ENCODE peak calls at places on chromosomes 7 and 10, in four cellular contexts. N is IMR-90, B is H9, A is mesendoderm. Y is an unnamed sample.

GRCh38 chr7:84629640-84630318 is 435.2 kb upstream of the SEMA3A start:
- DNase-seq in A (no peak), N (peak; percentile 57), B (no peak), Y (no peak)

GRCh38 chr10:97889461-97890265 is 40.0 kb downstream of the GOLGA7B start:
- DNase-seq in A (peak; percentile 92), B (peak; percentile 84), N (peak; percentile 28), Y (peak; percentile 59)

GRCh38 chr7:39428221-39428620 is 138.0 kb upstream of the YAE1 start:
- DNase-seq in N (peak; percentile 48), A (peak; percentile 43), B (no peak), Y (no peak)

GRCh38 chr10:10824611-10825148 is 193.0 kb upstream of the CELF2 start:
- DNase-seq in N (peak; percentile 93), A (no peak), B (no peak), Y (no peak)

GRCh38 chr7:50821457-50821977 is 38.8 kb upstream of the GRB10 start:
- DNase-seq in A (no peak), N (peak; percentile 45), B (no peak), Y (no peak)

GRCh38 chr10:15084502-15084922 is 4.1 kb downstream of the ACBD7 start:
- DNase-seq in N (peak; percentile 92), A (peak; percentile 74), B (peak; percentile 69), Y (no peak)

GRCh38 chr10:30057421-30057841 is 2.0 kb downstream of the JCAD start:
- DNase-seq in A (peak; percentile 45), N (peak; percentile 40), B (no peak), Y (no peak)

GRCh38 chr7:15378494-15378893 is 183.3 kb downstream of the AGMO start:
- DNase-seq in A (no peak), B (no peak), N (no peak), Y (no peak)

GRCh38 chr10:113679463-113680171 is at the start of gene CASP7:
- DNase-seq in A (peak; percentile 92), N (peak; percentile 68), B (peak; percentile 88), Y (peak; percentile 84)

GRCh38 chr10:114925675-114926204 is 12.3 kb upstream of the TRUB1 start:
- DNase-seq in N (peak; percentile 41), A (peak; percentile 56), B (no peak), Y (no peak)

GRCh38 chr10:103668351-103669242 is 175.1 kb downstream of the NEURL1 start:
- DNase-seq in B (no peak), N (peak; percentile 55), A (no peak), Y (no peak)

GRCh38 chr7:145644426-145645154 is 472.0 kb upstream of the CNTNAP2 start:
- DNase-seq in N (no peak), B (no peak), A (no peak), Y (no peak)

GRCh38 chr10:81873932-81874816 is 820 bp upstream of the NRG3 start:
- DNase-seq in A (peak; percentile 89), B (peak; percentile 85), N (no peak), Y (peak; percentile 86)

GRCh38 chr7:128014864-128015263 is 16.4 kb downstream of the LRRC4 start:
- DNase-seq in B (no peak), A (no peak), N (no peak), Y (no peak)

GRCh38 chr10:69801094-69801433 is 642 bp upstream of the COL13A1 start:
- DNase-seq in B (peak; percentile 92), A (peak; percentile 95), N (peak; percentile 55), Y (peak; percentile 88)

GRCh38 chr7:41116337-41116736 is 586.6 kb downstream of the INHBA start:
- DNase-seq in A (no peak), N (no peak), B (no peak), Y (no peak)

GRCh38 chr7:8627322-8627721 is 193.9 kb downstream of the NXPH1 start:
- DNase-seq in B (no peak), N (no peak), A (no peak), Y (no peak)

GRCh38 chr7:20323587-20323986 is 7.1 kb upstream of the ITGB8 start:
- DNase-seq in N (peak; percentile 68), A (no peak), B (no peak), Y (no peak)

GRCh38 chr10:112793197-112793921 is 156.7 kb upstream of the TCF7L2 start:
- DNase-seq in B (no peak), A (no peak), N (peak; percentile 58), Y (no peak)

GRCh38 chr7:106196460-106197021 is 84.4 kb upstream of the SYPL1 start:
- DNase-seq in B (no peak), N (no peak), A (no peak), Y (no peak)

GRCh38 chr10:99234067-99234738 is 1.4 kb downstream of the HPSE2 start:
- DNase-seq in B (peak; percentile 64), A (peak; percentile 79), N (peak; percentile 31), Y (peak; percentile 72)

GRCh38 chr7:93374345-93374940 is 142.3 kb downstream of the VPS50 start:
- DNase-seq in N (peak; percentile 39), A (peak; percentile 67), B (no peak), Y (no peak)

GRCh38 chr7:128777156-128778123 is 1.8 kb upstream of the OPN1SW start:
- DNase-seq in A (no peak), N (peak; percentile 22), B (no peak), Y (no peak)

GRCh38 chr7:116159711-116160110 is 50.6 kb upstream of the TES start:
- DNase-seq in B (no peak), N (no peak), A (no peak), Y (no peak)

GRCh38 chr10:77641344-77641743 is 3.7 kb upstream of the KCNMA1 start:
- DNase-seq in A (no peak), N (no peak), B (no peak), Y (no peak)

GRCh38 chr7:76189276-76189675 is 12.4 kb upstream of the SRRM3 start:
- DNase-seq in A (no peak), B (no peak), N (no peak), Y (no peak)

GRCh38 chr10:60992661-60993060 is 48.7 kb upstream of the RHOBTB1 start:
- DNase-seq in N (no peak), A (no peak), B (no peak), Y (no peak)

GRCh38 chr10:13823046-13823711 is 236.4 kb downstream of the PRPF18 start:
- DNase-seq in N (no peak), A (no peak), B (peak; percentile 77), Y (peak; percentile 60)

GRCh38 chr7:149225106-149225505 is 14.3 kb upstream of the ZNF212 start:
- DNase-seq in A (no peak), B (no peak), N (no peak), Y (no peak)

GRCh38 chr7:103795787-103796186 is 193.7 kb downstream of the RELN start:
- DNase-seq in N (no peak), A (no peak), B (no peak), Y (no peak)

GRCh38 chr7:47280114-47280513 is 301.8 kb downstream of the TNS3 start:
- DNase-seq in N (no peak), B (no peak), A (no peak), Y (no peak)

GRCh38 chr7:85806321-85806720 is 619.5 kb upstream of the SEMA3D start:
- DNase-seq in N (no peak), B (peak; percentile 53), A (peak; percentile 77), Y (no peak)

GRCh38 chr7:150404172-150404784 is 25.1 kb downstream of the ZNF775 start:
- DNase-seq in B (no peak), N (no peak), A (no peak), Y (no peak)
- H4K8ac ChIP-seq in B (no peak overlapping the region), N (peak overlapping the region; percentile 96), A (no peak overlapping the region), Y (peak overlapping the region; percentile 82)

GRCh38 chr10:329361-330099 is 194.3 kb downstream of the ZMYND11 start:
- DNase-seq in B (no peak), N (peak; percentile 96), A (peak; percentile 54), Y (peak; percentile 56)
- H4K8ac ChIP-seq in B (no peak overlapping the region), N (peak overlapping the region; percentile 40), A (no peak overlapping the region), Y (no peak overlapping the region)

GRCh38 chr7:130446285-130446684 is 5.5 kb upstream of the CEP41 start:
- DNase-seq in N (no peak), B (no peak), A (no peak), Y (no peak)
- H4K8ac ChIP-seq in N (no peak overlapping the region), B (no peak overlapping the region), A (no peak overlapping the region), Y (no peak overlapping the region)

DNA sequence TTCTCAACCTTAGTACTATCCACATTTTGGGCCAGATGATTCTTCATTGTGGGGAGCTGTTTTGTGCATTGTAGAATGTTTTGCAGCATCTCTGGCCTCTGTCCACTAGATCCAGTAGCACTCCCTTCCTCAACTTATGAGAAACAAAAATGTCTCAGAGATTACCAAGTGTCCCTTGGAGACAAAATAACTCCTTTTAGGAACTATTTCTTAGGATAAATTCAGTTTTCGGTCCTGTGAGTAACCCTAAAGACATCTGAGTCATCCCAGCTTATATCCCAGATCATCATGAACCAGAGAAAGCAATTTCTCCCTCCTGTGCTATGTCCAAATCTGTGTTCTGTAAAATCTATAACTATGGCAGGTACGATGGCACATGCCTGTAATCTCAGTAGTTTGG is 266.6 kb upstream of the PHYHIPL start:
- DNase-seq in N (peak; percentile 4), A (no peak), B (no peak), Y (no peak)
- H4K8ac ChIP-seq in N (no peak overlapping the region), A (no peak overlapping the region), B (no peak overlapping the region), Y (no peak overlapping the region)

DNA sequence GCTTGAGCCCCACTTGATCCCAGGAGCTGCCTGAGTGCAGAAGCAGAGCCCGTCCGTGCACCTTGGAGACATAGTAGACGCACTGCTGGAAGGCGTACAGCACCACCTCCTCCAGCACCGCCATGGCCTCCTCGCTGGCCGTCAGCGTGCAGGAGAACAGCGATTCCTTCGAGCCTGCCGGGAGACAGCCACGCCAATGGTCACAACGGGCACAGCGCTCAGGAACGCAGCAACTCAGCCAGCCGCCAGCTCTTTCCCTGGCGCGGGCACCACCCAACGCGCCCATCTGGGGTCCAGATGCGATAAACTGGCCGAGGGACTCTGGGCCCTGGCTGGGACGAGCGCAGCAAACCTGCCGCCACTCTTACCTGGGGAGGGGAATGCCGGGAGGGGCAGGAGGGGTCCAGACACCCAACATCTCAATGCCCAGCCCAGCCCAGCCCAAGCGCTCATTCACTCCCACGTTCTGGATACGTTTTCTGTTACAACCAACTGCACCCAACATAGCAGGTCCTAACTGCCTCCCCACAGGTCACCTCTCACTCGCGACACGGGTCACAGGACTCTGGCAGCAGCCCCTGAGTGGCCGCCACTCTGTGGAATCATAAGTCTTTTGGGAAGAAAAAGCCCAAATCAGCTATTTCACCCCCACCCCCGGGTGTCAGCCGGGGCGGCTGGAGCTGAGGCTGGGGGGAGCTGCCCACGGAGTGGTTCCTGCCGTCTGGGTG is 41.9 kb downstream of the AP5Z1 start:
- DNase-seq in B (peak; percentile 24), A (no peak), N (no peak), Y (no peak)
- H4K8ac ChIP-seq in B (no peak overlapping the region), A (no peak overlapping the region), N (no peak overlapping the region), Y (no peak overlapping the region)

DNA sequence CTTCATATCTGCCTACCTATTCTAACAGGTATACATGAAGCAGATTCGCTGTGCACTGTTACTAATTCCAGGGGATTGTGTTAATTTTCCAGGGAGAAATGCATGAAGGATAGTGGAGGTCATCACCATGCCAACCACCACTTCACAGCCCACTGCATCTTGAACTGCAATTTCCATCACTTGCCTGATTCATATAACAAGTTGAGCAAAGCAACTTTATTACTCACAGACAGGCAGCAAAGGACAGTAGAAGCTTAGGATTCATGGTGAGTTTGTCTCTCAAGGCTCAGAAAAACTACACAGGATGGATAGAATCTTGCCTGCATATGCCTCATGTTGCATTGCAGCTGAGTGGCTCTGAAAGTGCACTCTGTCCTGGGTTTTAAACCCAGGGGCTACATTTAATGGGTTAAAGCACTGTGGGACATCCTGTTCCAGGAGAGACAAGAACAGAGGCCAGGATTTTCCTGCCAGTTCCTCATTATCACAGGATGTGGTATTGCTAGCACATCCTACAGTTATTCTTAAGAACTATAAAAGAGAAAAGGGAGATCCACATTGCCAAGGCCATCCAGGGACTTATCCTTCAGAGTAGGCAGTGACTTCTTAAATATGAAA is 136.9 kb upstream of the PRSS1 start:
- DNase-seq in A (no peak), N (peak; percentile 45), B (no peak), Y (no peak)
- H4K8ac ChIP-seq in A (no peak overlapping the region), N (no peak overlapping the region), B (no peak overlapping the region), Y (no peak overlapping the region)